ENCODE peak calls at places on chromosomes 2 and 18, in ten cellular contexts. W is stimulated activated naive CD8-positive, alpha-beta T cell treated with anti-CD3 and anti-CD28 coated beads, Interleukin-15, Interleukin-2, amounts not matched to agents 100 U/mL and 50 U/mL, for 24 hours; A is K562; E is glutamatergic neuron; P is stimulated activated naive CD4-positive, alpha-beta T cell; J is cardiac fibroblast; K is head of caudate nucleus; T is amniotic stem cell; R is T-helper 1 cell; C is dorsolateral prefrontal cortex. Z is an unnamed sample.

GRCh38 chr2:179588486-179589145 is 272.8 kb downstream of the ZNF385B start:
- DNase-seq in W (no peak), R (no peak), E (no peak), T (no peak), C (no peak), J (no peak), P (no peak), A (no peak), K (no peak), Z (no peak)

GRCh38 chr2:36329251-36329650 is 26.3 kb upstream of the CRIM1 start:
- DNase-seq in W (no peak), C (no peak), R (no peak), K (no peak), A (no peak), P (no peak), T (no peak), E (no peak), J (peak), Z (no peak)

GRCh38 chr18:42582266-42582665 is 533.2 kb downstream of the RIT2 start:
- DNase-seq in J (no peak), T (no peak), P (no peak), K (no peak), C (no peak), A (no peak), E (no peak), W (no peak), R (no peak), Z (no peak)

GRCh38 chr2:63692002-63692606 is 103.3 kb downstream of the MDH1 start:
- DNase-seq in E (no peak), K (no peak), A (no peak), R (peak), T (peak), C (no peak), J (peak), W (no peak), P (peak), Z (no peak)

GRCh38 chr18:49628993-49629795 is 67.3 kb downstream of the LIPG start:
- DNase-seq in T (no peak), J (no peak), K (peak), A (no peak), W (no peak), C (no peak), R (no peak), E (no peak), P (no peak), Z (no peak)

GRCh38 chr2:75018162-75018561 is 59.7 kb downstream of the POLE4 start:
- DNase-seq in A (no peak), R (no peak), C (no peak), W (no peak), P (no peak), T (no peak), J (no peak), K (no peak), E (no peak), Z (no peak)

GRCh38 chr2:189829092-189829843 is 45.0 kb downstream of the PMS1 start:
- DNase-seq in E (no peak), J (no peak), C (no peak), A (no peak), R (no peak), P (no peak), T (no peak), K (no peak), W (no peak), Z (no peak)

GRCh38 chr2:207072579-207072978 is 93.2 kb downstream of the KLF7 start:
- DNase-seq in E (no peak), C (no peak), K (no peak), P (no peak), R (no peak), J (no peak), A (no peak), W (no peak), T (no peak), Z (no peak)

GRCh38 chr18:56516769-56517168 is 121.6 kb downstream of the TXNL1 start:
- DNase-seq in W (no peak), J (no peak), E (no peak), T (no peak), R (no peak), A (no peak), P (no peak), C (no peak), K (no peak), Z (no peak)

GRCh38 chr18:42038936-42039335 is 83.9 kb downstream of the PIK3C3 start:
- DNase-seq in K (no peak), J (peak), P (no peak), T (peak), E (no peak), C (no peak), R (no peak), A (no peak), W (no peak), Z (no peak)

GRCh38 chr18:12904012-12904516 is 20.0 kb upstream of the PTPN2 start:
- DNase-seq in W (peak), R (peak), K (no peak), P (no peak), E (no peak), J (peak), C (no peak), T (no peak), A (peak), Z (peak)